ENCODE peak calls at places on chromosome 14, in six cellular contexts. C is AG04450, M is DND-41, D is hepatocyte, E is ascending aorta, F is RWPE2. L is an unnamed sample. For H3K9me3, the result is how much of the 10 kb centered on the place peaks cover.

GRCh38 chr14:68181395-68182326 is 362.1 kb downstream of the RAD51B start:
- DNase-seq in C (no peak), F (no peak), M (no peak), D (no peak), E (no peak), L (no peak)

GRCh38 chr14:30657606-30658163 is 35.6 kb downstream of the SCFD1 start:
- DNase-seq in M (no peak), E (no peak), C (no peak), F (no peak), D (no peak), L (no peak)

GRCh38 chr14:64719601-64720000 is 15.4 kb downstream of the PLEKHG3 start:
- DNase-seq in C (no peak), E (peak), F (peak), M (no peak), D (no peak), L (no peak)

GRCh38 chr14:61355892-61356325 is 34.5 kb downstream of the PRKCH start:
- DNase-seq in C (no peak), D (peak), M (no peak), F (peak), E (peak), L (no peak)

GRCh38 chr14:95307402-95308041 is 12.2 kb downstream of the CLMN start:
- DNase-seq in F (no peak), D (peak), C (no peak), M (no peak), E (no peak), L (no peak)

GRCh38 chr14:55051165-55051425 is 352 bp upstream of the MAPK1IP1L start:
- DNase-seq in F (no peak), E (no peak), D (no peak), C (no peak), M (no peak), L (no peak)

GRCh38 chr14:23299558-23299957 is 3.1 kb downstream of the PPP1R3E start:
- DNase-seq in M (no peak), D (peak), E (no peak), F (no peak), C (no peak), L (no peak)

GRCh38 chr14:83269583-83269982 is 1735.9 kb upstream of the SEL1L start:
- DNase-seq in C (no peak), E (no peak), F (no peak), M (no peak), D (no peak), L (no peak)

GRCh38 chr14:64235652-64236640 is 58.2 kb downstream of the ESR2 start:
- DNase-seq in E (no peak), C (no peak), F (no peak), D (no peak), M (peak), L (no peak)

GRCh38 chr14:21923820-21924219 is 250.2 kb upstream of the OR4E1 start:
- DNase-seq in C (no peak), E (no peak), F (no peak), D (no peak), M (peak), L (peak)

GRCh38 chr14:77838756-77839565 is 39.1 kb downstream of the ADCK1 start:
- DNase-seq in C (no peak), D (no peak), M (peak), E (no peak), F (no peak), L (no peak)

GRCh38 chr14:35107866-35108265 is 13.9 kb downstream of the PPP2R3C start:
- DNase-seq in F (no peak), D (no peak), E (no peak), C (no peak), M (no peak), L (no peak)

GRCh38 chr14:61426048-61426447 is 104.7 kb downstream of the PRKCH start:
- DNase-seq in M (no peak), D (no peak), F (no peak), E (no peak), C (no peak), L (no peak)

GRCh38 chr14:35332517-35333346 is 40.5 kb downstream of the PSMA6 start:
- DNase-seq in C (no peak), M (peak), D (peak), E (no peak), F (no peak), L (no peak)

GRCh38 chr14:77761205-77761931 is 412 bp upstream of the SNW1 start:
- DNase-seq in D (peak), E (peak), C (no peak), M (peak), F (no peak), L (no peak)

GRCh38 chr14:19799880-19800279 is 3.7 kb upstream of the OR4N2 start:
- DNase-seq in M (no peak), F (no peak), C (no peak), E (no peak), D (no peak), L (no peak)

GRCh38 chr14:99318959-99319295 is 46.9 kb upstream of the BCL11B start:
- DNase-seq in D (peak), M (no peak), F (no peak), E (no peak), C (no peak), L (no peak)

GRCh38 chr14:62162998-62163589 is 400.9 kb downstream of the SNAPC1 start:
- DNase-seq in D (peak), C (no peak), M (peak), E (no peak), F (no peak), L (no peak)

GRCh38 chr14:104642540-104642868 is 37.9 kb upstream of the TMEM179 start:
- DNase-seq in E (no peak), F (no peak), C (no peak), D (no peak), M (no peak), L (no peak)

GRCh38 chr14:54686219-54686870 is 119.4 kb downstream of the SAMD4A start:
- DNase-seq in F (no peak), C (peak), D (no peak), E (peak), M (no peak), L (no peak)

GRCh38 chr14:87133073-87133815 is 859.7 kb downstream of the GALC start:
- DNase-seq in C (peak), D (peak), M (no peak), F (peak), E (no peak), L (no peak)

DNA sequence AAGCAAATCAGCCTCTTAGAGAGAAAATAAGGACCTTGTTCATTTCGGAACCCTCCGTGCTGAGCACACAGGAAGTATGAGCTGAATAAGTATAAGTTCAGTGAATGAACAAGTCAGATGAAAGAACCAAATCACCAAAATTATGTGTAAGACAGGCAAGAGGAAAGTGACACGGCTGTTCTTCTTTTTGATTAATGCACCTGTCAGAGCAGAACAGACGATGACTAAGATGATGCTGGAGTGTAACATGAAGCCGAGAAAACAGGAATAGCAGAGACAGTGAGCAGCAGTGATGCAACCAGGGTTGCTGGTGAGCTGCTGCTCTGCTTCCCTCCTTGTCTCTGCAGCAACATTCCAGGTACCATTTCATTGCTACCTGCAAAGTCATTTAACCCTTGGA is 861.1 kb downstream of the GALC start:
- DNase-seq in F (peak), D (peak), M (no peak), E (no peak), C (no peak), L (no peak)
- H3K9me3 ChIP-seq in F (under half), D (under half), M (under half), E (under half), C (under half), L (under half)

GRCh38 chr14:36365766-36366165 is 45.3 kb upstream of the MBIP start:
- DNase-seq in D (no peak), M (no peak), C (no peak), E (no peak), F (no peak), L (no peak)

GRCh38 chr14:36356862-36357261 is 36.4 kb upstream of the MBIP start:
- DNase-seq in C (no peak), D (no peak), E (no peak), M (no peak), F (no peak), L (no peak)

GRCh38 chr14:36362648-36363047 is 42.2 kb upstream of the MBIP start:
- DNase-seq in D (no peak), F (no peak), E (no peak), M (no peak), C (no peak), L (no peak)

GRCh38 chr14:36363704-36364103 is 43.3 kb upstream of the MBIP start:
- DNase-seq in E (no peak), F (no peak), D (no peak), M (no peak), C (no peak), L (no peak)

GRCh38 chr14:36361210-36361853 is 40.9 kb upstream of the MBIP start:
- DNase-seq in M (no peak), F (no peak), D (no peak), E (no peak), C (no peak), L (no peak)
- H3K9me3 ChIP-seq in M (under half), F (under half), D (under half), E (under half), C (under half), L (under half)

GRCh38 chr14:79656496-79656895 is 554.8 kb downstream of the DIO2 start:
- DNase-seq in M (no peak), F (no peak), C (no peak), D (no peak), E (no peak), L (no peak)

GRCh38 chr14:79663453-79663852 is 547.9 kb downstream of the DIO2 start:
- DNase-seq in M (no peak), E (no peak), D (no peak), C (no peak), F (no peak), L (no peak)

GRCh38 chr14:79658224-79658623 is 553.1 kb downstream of the DIO2 start:
- DNase-seq in D (no peak), E (no peak), C (no peak), F (no peak), M (no peak), L (no peak)

GRCh38 chr14:79661762-79662161 is 549.5 kb downstream of the DIO2 start:
- DNase-seq in C (no peak), F (no peak), E (no peak), D (no peak), M (no peak), L (no peak)

DNA sequence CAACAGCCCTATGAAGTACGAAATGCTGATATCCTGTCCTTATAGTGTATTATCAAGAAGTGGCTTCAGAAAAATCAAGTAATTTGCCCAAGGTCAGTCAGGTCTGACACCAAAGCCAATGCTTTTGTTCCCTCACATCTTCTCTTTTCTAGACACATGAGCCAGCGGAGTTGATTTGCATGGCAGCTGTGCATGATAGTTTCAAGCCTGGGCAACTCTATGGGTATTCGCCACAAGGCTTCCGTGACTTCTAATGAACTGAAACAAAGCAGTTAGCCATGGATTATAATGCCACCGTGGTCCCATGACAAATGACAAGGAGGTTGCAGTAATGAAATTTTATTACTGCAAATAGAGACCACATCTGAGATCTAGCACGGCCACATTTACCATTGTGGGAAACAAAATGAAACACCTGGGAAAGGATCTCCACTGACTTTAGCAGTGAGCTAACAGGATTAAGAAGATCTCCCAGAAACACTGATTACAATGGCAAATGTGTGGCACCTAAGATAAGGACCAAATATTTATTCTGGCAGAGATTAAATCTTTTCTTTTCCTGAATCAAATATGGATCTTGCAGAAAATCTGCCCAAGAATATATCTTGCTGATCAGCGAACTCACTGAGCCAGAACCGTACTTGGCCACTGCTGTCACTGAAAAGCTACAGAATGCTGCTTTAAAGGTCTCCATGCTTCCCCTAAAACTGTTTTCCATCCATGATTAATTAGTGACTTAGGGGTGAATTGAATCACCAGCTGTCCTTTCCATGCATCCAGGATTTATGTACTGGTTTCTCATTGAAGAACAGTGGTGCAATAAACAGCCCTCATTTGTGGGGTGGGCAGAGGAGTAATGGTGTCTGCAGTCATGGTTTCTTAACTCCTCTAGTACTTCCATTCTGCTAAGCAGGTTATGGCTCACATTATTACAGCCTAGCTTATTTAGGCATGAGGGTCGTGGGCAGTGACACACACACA is 551.0 kb downstream of the DIO2 start:
- DNase-seq in E (no peak), C (no peak), M (no peak), D (no peak), F (no peak), L (no peak)
- H3K9me3 ChIP-seq in E (under half), C (under half), M (under half), D (under half), F (under half), L (under half)

GRCh38 chr14:105665247-105665950 is 139.0 kb downstream of the TMEM121 start:
- DNase-seq in M (no peak), C (no peak), F (no peak), E (no peak), D (no peak), L (no peak)
- H3K9me3 ChIP-seq in M (under half), C (half or more), F (under half), E (under half), D (under half), L (under half)

GRCh38 chr14:69325646-69326265 is 65.8 kb downstream of the GALNT16 start:
- DNase-seq in D (no peak), E (peak), M (no peak), C (no peak), F (peak), L (no peak)
- H3K9me3 ChIP-seq in D (under half), E (under half), M (under half), C (under half), F (under half), L (under half)

GRCh38 chr14:105840266-105841021 is 314.1 kb downstream of the TMEM121 start:
- DNase-seq in C (no peak), M (no peak), E (peak), D (no peak), F (peak), L (no peak)
- H3K9me3 ChIP-seq in C (half or more), M (under half), E (under half), D (under half), F (under half), L (under half)